ENCODE peak calls at places on chromosome 17, in nine cellular contexts. K, J, Q, G, L, F, H, W and E are unnamed samples.
A peak's percentile ranks its signal among the peaks of the same experiment; 100 is the strongest.

GRCh38 chr17:44760474-44761308 is 1.9 kb downstream of the ADAM11 start:
- DNase-seq in K (no peak), J (no peak), Q (peak; percentile 42), G (no peak), L (no peak), F (no peak), H (no peak), W (no peak), E (no peak)

GRCh38 chr17:76833747-76834146 is 34.5 kb upstream of the MGAT5B start:
- DNase-seq in K (no peak), J (no peak), Q (no peak), G (no peak), L (no peak), F (no peak), H (no peak), W (no peak), E (no peak)

GRCh38 chr17:31111183-31111582 is 16.4 kb downstream of the NF1 start:
- DNase-seq in K (no peak), J (no peak), Q (no peak), G (no peak), L (no peak), F (no peak), H (no peak), W (no peak), E (no peak)

GRCh38 chr17:28125530-28126382 is 83.3 kb downstream of the NLK start:
- DNase-seq in K (no peak), J (no peak), Q (no peak), G (no peak), L (no peak), F (no peak), H (no peak), W (peak; percentile 17), E (no peak)

GRCh38 chr17:68052810-68053209 is 17.3 kb downstream of the KPNA2 start:
- DNase-seq in K (no peak), J (no peak), Q (no peak), G (no peak), L (no peak), F (peak; percentile 23), H (no peak), W (no peak), E (no peak)

GRCh38 chr17:83152745-83153611 is 73.6 kb downstream of the METRNL start:
- DNase-seq in K (no peak), J (peak; percentile 14), Q (peak; percentile 82), G (no peak), L (no peak), F (peak; percentile 69), H (no peak), W (no peak), E (no peak)

GRCh38 chr17:64535357-64535756 is 28.6 kb downstream of the CEP95 start:
- DNase-seq in K (peak; percentile 24), J (no peak), Q (no peak), G (no peak), L (no peak), F (no peak), H (no peak), W (no peak), E (no peak)

GRCh38 chr17:83198366-83199341 is 119.2 kb downstream of the METRNL start:
- DNase-seq in K (no peak), J (no peak), Q (peak; percentile 76), G (no peak), L (no peak), F (peak; percentile 13), H (no peak), W (peak; percentile 10), E (no peak)

GRCh38 chr17:40190197-40191021 is 13.1 kb downstream of the RAPGEFL1 start:
- DNase-seq in K (peak; percentile 22), J (no peak), Q (no peak), G (no peak), L (no peak), F (no peak), H (peak; percentile 70), W (peak; percentile 18), E (no peak)

GRCh38 chr17:43309505-43310329 is 75.9 kb upstream of the RNU2-1 start:
- DNase-seq in K (no peak), J (no peak), Q (no peak), G (peak; percentile 14), L (no peak), F (no peak), H (peak; percentile 58), W (no peak), E (no peak)

GRCh38 chr17:35752471-35752870 is 568 bp downstream of the GAS2L2 start:
- DNase-seq in K (no peak), J (no peak), Q (peak; percentile 74), G (no peak), L (no peak), F (no peak), H (no peak), W (peak; percentile 74), E (no peak)

GRCh38 chr17:55527520-55528118 is 16.4 kb upstream of the SMIM36 start:
- DNase-seq in K (peak; percentile 71), J (no peak), Q (no peak), G (no peak), L (peak; percentile 49), F (no peak), H (peak; percentile 71), W (no peak), E (peak; percentile 47)

GRCh38 chr17:56499799-56500388 is 93.6 kb upstream of the NOG start:
- DNase-seq in K (peak; percentile 47), J (peak; percentile 2), Q (no peak), G (no peak), L (peak; percentile 12), F (no peak), H (peak; percentile 66), W (no peak), E (peak; percentile 9)

GRCh38 chr17:28204244-28204643 is 114.8 kb upstream of the TMEM97 start:
- DNase-seq in K (no peak), J (no peak), Q (no peak), G (no peak), L (no peak), F (no peak), H (no peak), W (no peak), E (no peak)

GRCh38 chr17:20009302-20010098 is at the start of gene SPECC1:
- DNase-seq in K (peak; percentile 71), J (peak; percentile 31), Q (peak; percentile 98), G (peak; percentile 80), L (peak; percentile 48), F (peak; percentile 84), H (peak; percentile 87), W (peak; percentile 76), E (peak; percentile 53)

GRCh38 chr17:51799240-51799639 is 359.3 kb downstream of the CA10 start:
- DNase-seq in K (no peak), J (no peak), Q (no peak), G (no peak), L (no peak), F (no peak), H (no peak), W (no peak), E (no peak)

GRCh38 chr17:66309793-66310192 is 7.4 kb downstream of the PRKCA start:
- DNase-seq in K (no peak), J (no peak), Q (no peak), G (no peak), L (peak; percentile 64), F (no peak), H (no peak), W (no peak), E (no peak)

GRCh38 chr17:42891539-42892152 is 9.0 kb upstream of the G6PC1 start:
- DNase-seq in K (no peak), J (no peak), Q (no peak), G (no peak), L (peak; percentile 35), F (peak; percentile 69), H (no peak), W (peak; percentile 50), E (peak; percentile 16)

GRCh38 chr17:8464941-8465340 is 29.3 kb downstream of the NDEL1 start:
- DNase-seq in K (no peak), J (no peak), Q (no peak), G (no peak), L (no peak), F (no peak), H (no peak), W (no peak), E (no peak)

GRCh38 chr17:17413821-17414220 is 63.0 kb upstream of the MED9 start:
- DNase-seq in K (no peak), J (no peak), Q (no peak), G (no peak), L (peak; percentile 31), F (no peak), H (no peak), W (no peak), E (no peak)
- H3K27ac ChIP-seq in K (no peak overlapping the region), J (no peak overlapping the region), Q (no peak overlapping the region), G (no peak overlapping the region), L (peak overlapping the region; percentile 43), F (peak overlapping the region; percentile 45), H (no peak overlapping the region), W (peak overlapping the region; percentile 28), E (no peak overlapping the region)

GRCh38 chr17:61411114-61411943 is 11.7 kb downstream of the TBX2 start:
- DNase-seq in K (peak; percentile 20), J (no peak), Q (peak; percentile 86), G (peak; percentile 54), L (peak; percentile 77), F (no peak), H (peak; percentile 49), W (peak; percentile 56), E (peak; percentile 31)
- TF ChIP-seq CTCF in K (no peak), J (no peak), Q (no peak), G (no peak), L (peak; percentile 15), F (no peak), H (peak; percentile 2), W (no peak), E (peak; percentile 55)

DNA sequence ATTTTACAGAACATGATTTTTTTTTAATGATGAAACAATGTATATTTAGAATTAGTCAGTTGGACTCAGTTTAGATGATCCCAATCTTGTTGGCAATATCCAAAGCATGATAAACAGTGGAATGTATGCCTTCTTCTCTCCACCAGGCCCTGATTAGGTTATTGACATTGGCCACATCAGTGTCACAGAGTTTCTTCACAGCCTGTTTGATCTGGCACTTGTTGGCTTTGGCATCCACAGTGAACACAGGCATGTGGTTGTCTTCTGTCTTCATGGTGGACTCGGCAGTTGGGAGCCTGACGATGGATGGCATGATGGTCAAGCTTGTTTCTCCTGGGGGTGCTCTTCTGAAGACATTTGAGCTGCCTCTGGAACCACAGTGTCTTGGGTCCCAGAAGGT is 317.5 kb downstream of the PMP22 start:
- DNase-seq in K (no peak), J (no peak), Q (no peak), G (no peak), L (no peak), F (no peak), H (no peak), W (no peak), E (no peak)
- H3K4me3 ChIP-seq in K (no peak overlapping the region), J (no peak overlapping the region), Q (no peak overlapping the region), G (no peak overlapping the region), L (no peak overlapping the region), F (no peak overlapping the region), H (no peak overlapping the region), W (no peak overlapping the region), E (no peak overlapping the region)

GRCh38 chr17:75440738-75441448 is 15.5 kb upstream of the TMEM94 start:
- DNase-seq in K (peak; percentile 37), J (no peak), Q (no peak), G (no peak), L (peak; percentile 50), F (no peak), H (no peak), W (no peak), E (no peak)
- H3K27ac ChIP-seq in K (no peak overlapping the region), J (no peak overlapping the region), Q (peak overlapping the region; percentile 26), G (no peak overlapping the region), L (no peak overlapping the region), F (peak overlapping the region; percentile 80), H (no peak overlapping the region), W (peak overlapping the region; percentile 45), E (no peak overlapping the region)